ENCODE peak calls at places on chromosomes 16 and 17, in five cellular contexts. Y, M, Q, S and F are unnamed samples.

GRCh38 chr16:24534634-24535033 is 4.7 kb upstream of the RBBP6 start:
- DNase-seq in Q (peak; percentile 32), Y (no peak), S (no peak), M (peak; percentile 51), F (no peak)

GRCh38 chr16:29023279-29024278 is 38.7 kb downstream of the LAT start:
- DNase-seq in S (no peak), Y (peak; percentile 20), M (no peak), Q (no peak), F (no peak)

GRCh38 chr17:35841505-35841904 is 27.2 kb downstream of the HEATR9 start:
- DNase-seq in Q (no peak), Y (no peak), S (no peak), M (no peak), F (no peak)

GRCh38 chr17:82030470-82031302 is 792 bp upstream of the RAC3 start:
- DNase-seq in Y (peak; percentile 92), Q (peak; percentile 81), S (peak; percentile 92), M (peak; percentile 92), F (peak; percentile 95)

GRCh38 chr17:48522031-48522593 is 8.7 kb downstream of the HOXB1 start:
- DNase-seq in Q (peak; percentile 41), S (no peak), M (peak; percentile 59), Y (peak; percentile 35), F (no peak)

GRCh38 chr16:578870-579405 is 9.2 kb downstream of the PIGQ start:
- DNase-seq in Y (no peak), Q (peak; percentile 76), M (peak; percentile 61), S (peak; percentile 93), F (peak; percentile 89)

GRCh38 chr16:9854665-9855064 is 327.6 kb downstream of the GRIN2A start:
- DNase-seq in S (no peak), M (no peak), Q (peak; percentile 51), Y (no peak), F (no peak)

GRCh38 chr17:31190351-31190750 is 95.6 kb downstream of the NF1 start:
- DNase-seq in Y (no peak), S (peak; percentile 10), M (no peak), Q (peak; percentile 44), F (no peak)

GRCh38 chr16:12062343-12063003 is 85.9 kb downstream of the SNX29 start:
- DNase-seq in Y (peak; percentile 58), M (no peak), S (no peak), Q (peak; percentile 48), F (no peak)

GRCh38 chr16:64880994-64881393 is 240.9 kb downstream of the CDH11 start:
- DNase-seq in S (no peak), M (no peak), Y (no peak), Q (no peak), F (no peak)

GRCh38 chr17:75047398-75048098 is 523 bp downstream of the KCTD2 start:
- DNase-seq in Q (peak; percentile 19), M (no peak), S (peak; percentile 30), Y (peak; percentile 24), F (peak; percentile 63)

GRCh38 chr16:88979616-88980015 is 2.6 kb upstream of the CBFA2T3 start:
- DNase-seq in M (no peak), S (no peak), Y (no peak), Q (no peak), F (no peak)
- H3K4me2 ChIP-seq in M (no peak overlapping the region), S (no peak overlapping the region), Y (no peak overlapping the region), Q (no peak overlapping the region), F (no peak overlapping the region)

DNA sequence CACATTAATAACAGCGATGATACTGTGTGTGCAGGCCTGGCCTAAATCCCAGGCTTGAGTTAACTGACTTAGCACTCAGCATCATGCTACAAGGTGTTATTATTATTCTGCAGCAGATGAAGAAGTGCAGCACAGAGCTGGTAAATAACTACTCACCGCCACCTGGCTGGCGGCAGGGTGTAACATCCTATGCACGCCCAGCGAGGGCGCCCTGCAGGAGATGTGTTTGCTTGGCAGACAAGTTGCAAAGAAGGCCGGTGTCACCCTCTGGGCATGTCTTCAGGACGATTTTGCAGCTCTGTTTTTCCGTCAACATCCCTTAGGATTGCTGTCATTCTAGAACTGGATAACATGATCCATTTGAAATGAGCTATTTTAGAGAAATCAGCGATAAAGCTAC is 30.1 kb downstream of the DNAH9 start:
- DNase-seq in S (peak; percentile 1), M (no peak), Y (no peak), Q (no peak), F (peak; percentile 73)
- TF ChIP-seq CTCF in S (no peak), M (no peak), Y (no peak), Q (no peak), F (peak; percentile 70)

DNA sequence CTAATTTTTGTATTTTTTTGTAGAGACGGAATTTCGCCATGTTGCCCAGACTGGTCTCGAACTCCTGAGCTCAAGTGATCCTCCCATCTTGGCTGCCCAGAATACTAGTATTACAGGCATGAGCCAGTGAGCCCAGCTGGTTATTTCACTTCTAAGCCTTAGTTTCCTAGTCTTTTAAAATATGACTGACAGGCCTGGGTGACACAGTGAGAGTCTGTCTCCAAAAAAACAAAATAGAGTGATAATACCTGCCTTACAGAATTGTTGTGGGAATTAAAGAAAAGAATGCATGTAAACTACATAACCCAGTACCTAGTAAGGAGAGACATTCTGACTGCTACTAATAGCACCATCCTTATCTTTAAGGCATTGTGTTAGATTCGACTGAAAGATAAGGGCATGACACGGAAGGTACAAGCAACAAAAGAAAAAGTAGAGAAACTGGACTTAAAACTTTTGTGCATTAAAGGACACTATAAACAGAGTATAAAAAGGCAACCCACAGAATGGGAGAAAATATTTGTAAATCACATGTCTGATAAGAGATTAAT is 11.6 kb downstream of the TOM1L2 start:
- DNase-seq in M (no peak), S (no peak), Q (no peak), Y (no peak), F (no peak)
- H3K4me2 ChIP-seq in M (peak overlapping the region; percentile 81), S (no peak overlapping the region), Q (no peak overlapping the region), Y (peak overlapping the region; percentile 49), F (no peak overlapping the region)

GRCh38 chr17:41787021-41787418 is 509 bp upstream of the JUP start:
- DNase-seq in M (no peak), S (no peak), Y (no peak), Q (no peak), F (no peak)

GRCh38 chr17:41784207-41784744 is 2.2 kb downstream of the JUP start:
- DNase-seq in Q (peak; percentile 54), Y (peak; percentile 69), M (peak; percentile 80), S (peak; percentile 75), F (peak; percentile 76)

GRCh38 chr17:41785876-41786226 is 660 bp downstream of the JUP start:
- DNase-seq in Q (peak; percentile 38), S (peak; percentile 79), M (no peak), Y (peak; percentile 93), F (peak; percentile 57)

GRCh38 chr17:41785091-41785875 is 1.2 kb downstream of the JUP start:
- DNase-seq in S (peak; percentile 96), Y (peak; percentile 68), M (no peak), Q (peak; percentile 83), F (peak; percentile 94)

DNA sequence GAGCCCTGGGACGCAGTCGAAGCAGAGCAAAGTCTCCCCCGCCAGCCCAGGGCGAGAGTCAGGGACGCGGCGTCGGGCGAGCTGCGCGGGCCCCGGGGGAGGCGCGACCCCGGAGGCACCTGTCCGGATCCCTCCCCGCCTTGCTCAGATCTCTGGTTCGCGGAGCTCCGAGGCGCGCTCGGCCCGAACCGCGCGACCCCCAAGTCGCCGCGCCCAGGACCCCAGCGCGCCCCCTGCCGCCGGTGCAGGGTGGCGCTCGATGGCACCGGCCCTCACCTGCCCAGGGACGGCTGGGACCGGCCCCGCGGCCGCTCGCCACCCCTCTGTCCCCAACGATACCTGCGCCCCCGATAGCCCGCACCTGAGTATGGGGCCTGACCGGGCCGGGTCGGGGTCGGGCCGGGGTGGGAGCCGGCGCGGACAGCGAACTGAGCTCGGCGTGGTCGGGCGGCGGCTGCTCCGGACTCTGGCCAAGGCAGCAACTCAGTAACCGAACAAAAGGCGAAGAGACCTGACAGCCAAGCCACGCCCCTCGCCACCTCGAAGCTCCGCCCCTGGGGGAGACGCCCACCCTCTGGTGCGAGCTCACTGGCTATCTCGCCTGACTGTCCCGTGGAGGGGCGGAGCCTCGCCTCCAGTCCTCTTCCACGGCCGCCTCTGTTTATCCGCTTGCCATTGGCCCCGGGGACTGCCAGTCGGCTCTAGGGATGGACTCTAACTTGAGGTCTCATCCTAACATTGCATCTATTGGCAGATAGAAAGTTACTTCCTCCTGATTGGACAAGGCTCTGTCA is at the start of gene JUP:
- DNase-seq in S (peak; percentile 100), Q (peak; percentile 100), M (peak; percentile 100), Y (peak; percentile 100), F (peak; percentile 100)
- TF ChIP-seq CTCF in S (peak; percentile 71), Q (peak; percentile 66), M (peak; percentile 96), Y (peak; percentile 77), F (peak; percentile 90)

DNA sequence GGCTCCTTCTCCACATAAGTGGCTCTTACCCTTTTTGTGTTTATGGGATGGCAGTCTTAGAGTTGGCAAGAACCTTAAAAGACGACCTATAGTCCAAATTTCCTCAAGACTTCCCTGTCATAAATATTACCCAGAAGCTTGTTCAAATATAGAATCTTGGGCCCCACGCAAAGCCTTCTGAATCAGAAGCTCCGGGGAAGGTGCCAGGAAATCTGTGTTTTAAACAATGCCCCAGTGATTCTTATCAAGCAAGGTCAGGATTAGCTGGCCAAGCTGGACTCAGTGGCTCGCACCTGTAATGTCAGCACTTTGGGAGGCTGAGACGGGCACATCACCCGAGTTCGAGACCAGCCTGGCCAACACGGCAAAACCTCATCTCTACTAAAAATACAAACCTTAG is 85.7 kb downstream of the TIMM22 start:
- DNase-seq in M (no peak), S (no peak), Q (peak; percentile 74), Y (peak; percentile 58), F (no peak)
- H3K4me2 ChIP-seq in M (peak overlapping the region; percentile 37), S (no peak overlapping the region), Q (no peak overlapping the region), Y (peak overlapping the region; percentile 48), F (no peak overlapping the region)

DNA sequence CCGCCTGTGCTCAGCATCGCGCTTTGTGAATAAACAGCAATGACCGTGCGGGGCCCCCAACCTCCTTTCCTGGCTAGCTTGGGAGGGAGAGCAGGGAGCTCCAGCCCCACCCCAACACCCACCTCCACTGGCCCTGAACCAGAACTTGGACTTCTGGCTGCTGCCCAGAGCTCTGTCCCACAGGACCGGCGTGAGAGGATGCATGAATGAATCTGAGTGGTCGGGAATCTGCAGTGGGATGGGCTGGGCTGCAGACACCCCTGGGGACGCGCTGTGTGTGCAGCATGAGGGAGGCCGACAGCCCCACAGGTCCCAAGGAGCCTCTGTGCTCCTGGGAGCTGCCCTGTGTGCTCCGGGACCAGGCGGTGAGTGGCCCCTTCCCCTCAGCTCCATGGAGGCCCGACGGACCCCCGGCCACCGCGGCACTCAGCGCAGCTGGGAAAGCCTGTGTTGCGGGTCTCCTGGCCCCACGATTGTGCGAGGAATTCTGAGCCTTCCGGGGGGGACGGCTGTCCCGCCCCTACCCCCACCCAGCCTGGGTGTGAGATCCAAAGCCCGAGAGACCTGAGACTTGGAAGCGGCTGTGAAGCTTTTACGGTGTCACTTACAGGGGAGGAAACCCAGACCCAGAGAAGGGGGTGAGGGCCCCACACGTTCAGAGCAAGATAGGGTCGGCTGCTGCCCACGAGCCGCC is 5.5 kb downstream of the PIEZO1 start:
- DNase-seq in M (no peak), S (peak; percentile 19), Y (no peak), Q (no peak), F (no peak)
- TF ChIP-seq CTCF in M (no peak), S (no peak), Y (no peak), Q (no peak), F (no peak)